ENCODE peak calls at places on chromosome 5, in five cellular contexts. H, F, D, G and A are unnamed samples.

GRCh38 chr5:1536298-1537165 is 12.8 kb upstream of the LPCAT1 start:
- DNase-seq in H (no peak), F (no peak), D (no peak), G (no peak), A (peak)

GRCh38 chr5:169856571-169856970 is 123.7 kb downstream of the INSYN2B start:
- DNase-seq in H (peak), F (peak), D (no peak), G (peak), A (no peak)

GRCh38 chr5:139543423-139543991 is 17.6 kb upstream of the UBE2D2 start:
- DNase-seq in H (no peak), F (no peak), D (peak), G (no peak), A (no peak)

GRCh38 chr5:138021771-138022170 is 11.1 kb downstream of the FAM13B start:
- DNase-seq in H (no peak), F (no peak), D (no peak), G (no peak), A (no peak)

GRCh38 chr5:32753765-32754164 is 42.6 kb downstream of the NPR3 start:
- DNase-seq in H (no peak), F (no peak), D (no peak), G (peak), A (no peak)

GRCh38 chr5:53431665-53432064 is 48.8 kb upstream of the FST start:
- DNase-seq in H (no peak), F (no peak), D (no peak), G (no peak), A (no peak)

GRCh38 chr5:59845733-59846132 is 47.8 kb downstream of the PDE4D start:
- DNase-seq in H (peak), F (no peak), D (no peak), G (no peak), A (no peak)

GRCh38 chr5:125034331-125034730 is 287.9 kb upstream of the ZNF608 start:
- DNase-seq in H (no peak), F (no peak), D (no peak), G (no peak), A (no peak)

GRCh38 chr5:161400583-161400982 is 145.9 kb downstream of the GABRB2 start:
- DNase-seq in H (no peak), F (no peak), D (no peak), G (no peak), A (no peak)